ENCODE peak calls at places on chromosomes 5 and 9, in nine cellular contexts. T is activated T-cell treated with anti-CD3 and anti-CD28 coated beads for 24 hours; U is fibroblast of the aortic adventitia; E is mammary epithelial cell; C is upper lobe of right lung; Z is stimulated activated naive B cell treated with anti-CD40 and anti-IgM and Interleukin-4, amounts not matched to agents 10 μg/mL and 1 μg/mL and 100 μg/mL, for 72 hours; D is AG10803; P is CD8-positive, alpha-beta T cell; W is cardiac fibroblast. H is an unnamed sample.

GRCh38 chr9:95044731-95045508 is 272.6 kb downstream of the FANCC start:
- DNase-seq in W (no peak), P (no peak), Z (no peak), D (no peak), C (no peak), U (no peak), E (no peak), T (no peak), H (no peak)

GRCh38 chr9:36207016-36207415 is 16.3 kb downstream of the CLTA start:
- DNase-seq in U (no peak), E (peak; percentile 26), D (no peak), C (no peak), T (no peak), W (no peak), P (no peak), Z (no peak), H (no peak)

GRCh38 chr9:128703616-128704355 is 1.5 kb downstream of the PKN3 start:
- DNase-seq in U (no peak), C (peak; percentile 68), Z (no peak), W (no peak), D (no peak), T (no peak), P (no peak), E (no peak), H (no peak)

GRCh38 chr5:95925939-95926338 is 35.7 kb downstream of the ELL2 start:
- DNase-seq in Z (no peak), D (no peak), E (no peak), T (no peak), C (no peak), W (no peak), U (no peak), P (no peak), H (no peak)

GRCh38 chr9:109117856-109118801 is 1.6 kb downstream of the TMEM245 start:
- DNase-seq in W (peak; percentile 94), Z (no peak), E (peak; percentile 79), D (peak; percentile 55), T (peak; percentile 51), P (peak; percentile 32), U (peak; percentile 89), C (no peak), H (no peak)

GRCh38 chr5:167661605-167662004 is 629.8 kb upstream of the WWC1 start:
- DNase-seq in D (no peak), U (no peak), W (no peak), E (no peak), Z (no peak), T (no peak), C (no peak), P (no peak), H (no peak)

GRCh38 chr5:44907396-44907795 is 98.6 kb downstream of the MRPS30 start:
- DNase-seq in C (no peak), E (no peak), T (no peak), P (no peak), D (no peak), Z (no peak), U (no peak), W (no peak), H (no peak)

GRCh38 chr5:159515909-159516415 is 185.7 kb upstream of the IL12B start:
- DNase-seq in D (peak; percentile 32), E (peak; percentile 54), Z (peak; percentile 58), U (peak; percentile 50), C (peak; percentile 81), W (peak; percentile 65), P (peak; percentile 59), T (peak; percentile 77), H (peak; percentile 1)

GRCh38 chr5:57532513-57533497 is 50.2 kb upstream of the ACTBL2 start:
- DNase-seq in E (peak; percentile 63), Z (no peak), T (no peak), P (no peak), D (peak; percentile 21), U (peak; percentile 26), C (no peak), W (peak; percentile 38), H (no peak)

GRCh38 chr5:1905108-1905507 is 22.4 kb upstream of the IRX4 start:
- DNase-seq in P (no peak), W (no peak), D (no peak), T (no peak), Z (no peak), C (no peak), E (no peak), U (no peak), H (no peak)

GRCh38 chr5:66171349-66172344 is 27.5 kb downstream of the SREK1 start:
- DNase-seq in E (peak; percentile 43), P (peak; percentile 31), W (peak; percentile 73), U (peak; percentile 71), Z (no peak), D (peak; percentile 63), C (no peak), T (peak; percentile 22), H (no peak)